ENCODE peak calls at places on chromosomes 13 and 19, in seven cellular contexts. X is cardiac muscle cell, V is RWPE1, I is neural crest cell, J is fibroblast of the conjunctiva, M is right lobe of liver, E is fibroblast of lung. Z is an unnamed sample.

GRCh38 chr19:3350014-3350663 is 16.2 kb upstream of the NFIC start:
- DNase-seq in X (no peak), V (no peak), I (no peak), J (no peak), M (peak), E (peak), Z (no peak)

GRCh38 chr13:74825170-74825948 is 656.6 kb downstream of the TBC1D4 start:
- DNase-seq in X (no peak), V (peak), I (no peak), J (peak), M (no peak), E (peak), Z (peak)

GRCh38 chr13:94454334-94454733 is 25.1 kb downstream of the DCT start:
- DNase-seq in X (no peak), V (no peak), I (no peak), J (no peak), M (no peak), E (no peak), Z (no peak)

GRCh38 chr13:84400711-84401110 is 518.4 kb upstream of the SLITRK1 start:
- DNase-seq in X (no peak), V (peak), I (no peak), J (peak), M (no peak), E (peak), Z (peak)

GRCh38 chr19:1729568-1729925 is 23.8 kb upstream of the ONECUT3 start:
- DNase-seq in X (no peak), V (no peak), I (no peak), J (no peak), M (no peak), E (no peak), Z (no peak)

GRCh38 chr13:91368101-91368500 is 20.6 kb downstream of the MIR17HG start:
- DNase-seq in X (no peak), V (no peak), I (no peak), J (no peak), M (no peak), E (no peak), Z (no peak)

GRCh38 chr13:49023441-49023840 is 47.7 kb downstream of the FNDC3A start:
- DNase-seq in X (no peak), V (peak), I (no peak), J (peak), M (no peak), E (peak), Z (peak)

GRCh38 chr13:93080587-93080986 is 146.0 kb upstream of the GPC6 start:
- DNase-seq in X (no peak), V (no peak), I (no peak), J (no peak), M (no peak), E (peak), Z (no peak)

GRCh38 chr13:95553614-95554385 is 1.3 kb downstream of the CLDN10 start:
- DNase-seq in X (peak), V (no peak), I (no peak), J (no peak), M (no peak), E (peak), Z (peak)

GRCh38 chr13:41017153-41017552 is 2.0 kb downstream of the ELF1 start:
- DNase-seq in X (no peak), V (no peak), I (no peak), J (no peak), M (no peak), E (no peak), Z (no peak)

GRCh38 chr19:49560358-49560900 is 19.9 kb downstream of the NOSIP start:
- DNase-seq in X (no peak), V (no peak), I (no peak), J (no peak), M (no peak), E (no peak), Z (no peak)

GRCh38 chr19:37691881-37692504 is 27.6 kb downstream of the ZNF607 start:
- DNase-seq in X (peak), V (peak), I (peak), J (peak), M (peak), E (peak), Z (peak)

GRCh38 chr13:37539176-37539575 is 59.4 kb downstream of the POSTN start:
- DNase-seq in X (no peak), V (no peak), I (no peak), J (no peak), M (no peak), E (no peak), Z (no peak)

GRCh38 chr19:13920940-13921744 is 15.1 kb downstream of the CC2D1A start:
- DNase-seq in X (no peak), V (peak), I (no peak), J (peak), M (no peak), E (peak), Z (peak)

GRCh38 chr19:34364830-34365462 is at the start of gene GPI:
- DNase-seq in X (peak), V (peak), I (peak), J (no peak), M (peak), E (peak), Z (peak)

GRCh38 chr19:16830679-16831078 is 1.5 kb downstream of the SIN3B start:
- DNase-seq in X (no peak), V (no peak), I (no peak), J (no peak), M (no peak), E (peak), Z (no peak)

GRCh38 chr13:112351825-112352224 is 24.3 kb upstream of the SPACA7 start:
- DNase-seq in X (no peak), V (no peak), I (no peak), J (no peak), M (no peak), E (no peak), Z (no peak)

GRCh38 chr19:12657966-12658365 is 8.6 kb downstream of the MAN2B1 start:
- DNase-seq in X (no peak), V (no peak), I (no peak), J (no peak), M (no peak), E (no peak), Z (no peak)

GRCh38 chr13:80817979-80818378 is 477.1 kb upstream of the SPRY2 start:
- DNase-seq in X (no peak), V (no peak), I (no peak), J (no peak), M (no peak), E (no peak), Z (no peak)

GRCh38 chr13:107642841-107643240 is 572.5 kb downstream of the LIG4 start:
- DNase-seq in X (no peak), V (no peak), I (no peak), J (no peak), M (no peak), E (peak), Z (no peak)

GRCh38 chr13:73720216-73720840 is 413.9 kb downstream of the KLF12 start:
- DNase-seq in X (no peak), V (no peak), I (no peak), J (no peak), M (no peak), E (no peak), Z (no peak)

GRCh38 chr13:38582133-38582532 is 104.7 kb upstream of the FREM2 start:
- DNase-seq in X (peak), V (peak), I (peak), J (no peak), M (no peak), E (peak), Z (peak)

GRCh38 chr19:49552749-49553148 is 24.9 kb downstream of the RCN3 start:
- DNase-seq in X (no peak), V (no peak), I (no peak), J (no peak), M (no peak), E (no peak), Z (no peak)

GRCh38 chr19:45216677-45217076 is 28.5 kb downstream of the EXOC3L2 start:
- DNase-seq in X (no peak), V (no peak), I (no peak), J (no peak), M (no peak), E (no peak), Z (no peak)

GRCh38 chr19:15501596-15501995 is 6.7 kb upstream of the CYP4F22 start:
- DNase-seq in X (no peak), V (no peak), I (no peak), J (no peak), M (no peak), E (no peak), Z (no peak)

GRCh38 chr19:1574354-1574753 is 6.2 kb upstream of the MEX3D start:
- DNase-seq in X (no peak), V (no peak), I (no peak), J (no peak), M (no peak), E (no peak), Z (no peak)

GRCh38 chr13:23993439-23993980 is 96.2 kb upstream of the C1QTNF9B start:
- DNase-seq in X (no peak), V (no peak), I (no peak), J (no peak), M (no peak), E (no peak), Z (no peak)

GRCh38 chr19:33715462-33715861 is 81.2 kb upstream of the KCTD15 start:
- DNase-seq in X (no peak), V (no peak), I (no peak), J (no peak), M (no peak), E (no peak), Z (no peak)

GRCh38 chr13:23630349-23631093 is 60.3 kb downstream of the TNFRSF19 start:
- DNase-seq in X (no peak), V (no peak), I (no peak), J (no peak), M (no peak), E (no peak), Z (no peak)

GRCh38 chr13:95100525-95101121 is 200.6 kb downstream of the ABCC4 start:
- DNase-seq in X (no peak), V (peak), I (peak), J (no peak), M (no peak), E (peak), Z (no peak)

GRCh38 chr13:73075546-73075945 is 16.7 kb downstream of the KLF5 start:
- DNase-seq in X (no peak), V (no peak), I (no peak), J (no peak), M (no peak), E (no peak), Z (no peak)

GRCh38 chr19:42246143-42246868 is 3.9 kb upstream of the GSK3A start:
- DNase-seq in X (peak), V (peak), I (no peak), J (peak), M (peak), E (peak), Z (peak)

GRCh38 chr13:40161008-40161694 is 505.3 kb downstream of the FOXO1 start:
- DNase-seq in X (no peak), V (no peak), I (no peak), J (no peak), M (no peak), E (no peak), Z (no peak)

GRCh38 chr19:8334458-8335342 is 8.4 kb downstream of the KANK3 start:
- DNase-seq in X (peak), V (peak), I (peak), J (no peak), M (peak), E (peak), Z (peak)

GRCh38 chr19:46674416-46675178 is 13.6 kb upstream of the DACT3 start:
- DNase-seq in X (peak), V (peak), I (no peak), J (no peak), M (no peak), E (no peak), Z (no peak)

GRCh38 chr13:79522583-79522982 is 41.6 kb downstream of the NDFIP2 start:
- DNase-seq in X (no peak), V (no peak), I (no peak), J (no peak), M (no peak), E (peak), Z (peak)

GRCh38 chr13:111659842-111660241 is 339.4 kb downstream of the TEX29 start:
- DNase-seq in X (no peak), V (no peak), I (no peak), J (no peak), M (peak), E (no peak), Z (no peak)

GRCh38 chr13:43648733-43649132 is 138.0 kb downstream of the ENOX1 start:
- DNase-seq in X (peak), V (no peak), I (no peak), J (no peak), M (no peak), E (no peak), Z (no peak)

GRCh38 chr13:67186985-67187569 is 43.1 kb downstream of the PCDH9 start:
- DNase-seq in X (no peak), V (no peak), I (no peak), J (no peak), M (no peak), E (no peak), Z (no peak)